ENCODE peak calls at places on chromosomes 5 and 9, in four cellular contexts. M is GM23248, V is astrocyte, G is Peyer's patch. B is an unnamed sample. For H3K4me1, the result is how much of the 10 kb centered on the place peaks cover.

GRCh38 chr5:65185468-65185867 is 296.3 kb downstream of the ADAMTS6 start:
- DNase-seq in V (peak), G (no peak), M (peak), B (no peak)

GRCh38 chr5:140042551-140043507 is at the start of gene NRG2:
- DNase-seq in G (peak), V (peak), M (peak), B (peak)

GRCh38 chr9:90969021-90969675 is 167.5 kb downstream of the SYK start:
- DNase-seq in M (no peak), V (no peak), G (no peak), B (no peak)

GRCh38 chr9:77018058-77019009 is 1.1 kb upstream of the FOXB2 start:
- DNase-seq in V (no peak), M (peak), G (no peak), B (no peak)

GRCh38 chr9:117284414-117284813 is 130.4 kb downstream of the ASTN2 start:
- DNase-seq in M (no peak), V (no peak), G (no peak), B (no peak)

GRCh38 chr5:34524123-34524522 is 132.0 kb upstream of the RAI14 start:
- DNase-seq in G (no peak), M (peak), V (peak), B (no peak)

GRCh38 chr9:79384506-79384905 is 187.3 kb upstream of the TLE4 start:
- DNase-seq in V (peak), M (no peak), G (no peak), B (no peak)

GRCh38 chr5:38997579-38997978 is 76.6 kb downstream of the RICTOR start:
- DNase-seq in V (no peak), G (no peak), M (no peak), B (no peak)

GRCh38 chr5:123429221-123429954 is 6.2 kb upstream of the CEP120 start:
- DNase-seq in G (no peak), M (peak), V (no peak), B (no peak)

GRCh38 chr9:76729980-76730737 is 34.1 kb upstream of the PCA3 start:
- DNase-seq in G (no peak), M (no peak), V (no peak), B (no peak)

GRCh38 chr9:75033789-75034473 is 5.8 kb upstream of the CARNMT1 start:
- DNase-seq in V (no peak), G (no peak), M (no peak), B (no peak)

GRCh38 chr9:81635526-81636279 is 53.6 kb downstream of the TLE1 start:
- DNase-seq in G (no peak), M (peak), V (peak), B (no peak)

GRCh38 chr5:10111575-10111974 is 138.1 kb downstream of the ATPSCKMT start:
- DNase-seq in V (peak), G (no peak), M (peak), B (no peak)

GRCh38 chr9:21454149-21454548 is 13.9 kb downstream of the IFNA1 start:
- DNase-seq in G (no peak), M (peak), V (peak), B (no peak)

GRCh38 chr9:111008148-111009075 is 29.9 kb downstream of the LPAR1 start:
- DNase-seq in G (no peak), V (peak), M (no peak), B (no peak)

GRCh38 chr5:38888023-38888422 is 42.2 kb downstream of the OSMR start:
- DNase-seq in M (no peak), V (no peak), G (no peak), B (no peak)

GRCh38 chr5:155620819-155621410 is 607.4 kb downstream of the KIF4B start:
- DNase-seq in V (no peak), M (no peak), G (no peak), B (no peak)

GRCh38 chr9:20713172-20713571 is 29.1 kb downstream of the FOCAD start:
- DNase-seq in V (no peak), M (no peak), G (no peak), B (no peak)

GRCh38 chr5:167642779-167643517 is 648.5 kb upstream of the WWC1 start:
- DNase-seq in G (no peak), M (peak), V (peak), B (peak)

GRCh38 chr9:114236391-114237138 is 81.2 kb downstream of the COL27A1 start:
- DNase-seq in V (no peak), M (no peak), G (no peak), B (no peak)

GRCh38 chr5:760363-761205 is 23.9 kb downstream of the ZDHHC11B start:
- DNase-seq in G (no peak), V (no peak), M (no peak), B (peak)

DNA sequence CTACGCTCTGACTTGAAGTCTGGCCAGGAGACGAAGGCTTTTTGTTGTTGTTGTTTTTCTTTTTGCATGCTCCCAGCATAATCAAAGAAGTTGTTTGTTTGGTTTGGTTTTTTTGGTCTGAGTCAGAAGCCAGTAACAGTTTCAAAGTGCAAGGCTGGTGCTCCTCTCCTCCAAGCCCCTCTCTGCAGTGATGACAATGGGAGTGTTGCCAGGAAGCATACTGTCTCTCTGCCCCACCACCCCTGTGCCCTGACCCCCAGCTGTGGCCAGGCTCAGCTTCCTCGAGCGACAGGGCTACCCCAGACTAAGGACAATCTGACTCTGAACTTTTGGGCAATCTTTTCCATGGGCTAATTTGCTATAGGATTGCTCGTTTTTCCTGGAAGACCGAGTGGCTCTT is 173.8 kb upstream of the PITX1 start:
- DNase-seq in V (no peak), M (no peak), G (no peak), B (no peak)
- H3K4me1 ChIP-seq in V (under half), M (under half), G (under half), B (under half)

GRCh38 chr9:132939169-132939568 is 5.2 kb downstream of the TSC1 start:
- DNase-seq in M (no peak), V (no peak), G (no peak), B (no peak)
- H3K4me1 ChIP-seq in M (under half), V (under half), G (under half), B (under half)

GRCh38 chr9:133560311-133560710 is 25.8 kb downstream of the ADAMTSL2 start:
- DNase-seq in V (peak), G (no peak), M (no peak), B (no peak)
- H3K4me1 ChIP-seq in V (under half), G (under half), M (under half), B (under half)

GRCh38 chr5:59208468-59208867 is 625.6 kb downstream of the RAB3C start:
- DNase-seq in V (no peak), G (no peak), M (no peak), B (no peak)

GRCh38 chr5:59204114-59204897 is 621.4 kb downstream of the RAB3C start:
- DNase-seq in V (no peak), M (peak), G (no peak), B (no peak)

GRCh38 chr5:59209758-59210359 is 627.0 kb downstream of the RAB3C start:
- DNase-seq in M (no peak), V (peak), G (no peak), B (no peak)

GRCh38 chr5:59206132-59206581 is 623.3 kb downstream of the RAB3C start:
- DNase-seq in G (no peak), M (peak), V (peak), B (no peak)

GRCh38 chr5:59207416-59207815 is 624.5 kb downstream of the RAB3C start:
- DNase-seq in G (no peak), M (no peak), V (no peak), B (no peak)
- H3K4me1 ChIP-seq in G (under half), M (under half), V (under half), B (under half)

DNA sequence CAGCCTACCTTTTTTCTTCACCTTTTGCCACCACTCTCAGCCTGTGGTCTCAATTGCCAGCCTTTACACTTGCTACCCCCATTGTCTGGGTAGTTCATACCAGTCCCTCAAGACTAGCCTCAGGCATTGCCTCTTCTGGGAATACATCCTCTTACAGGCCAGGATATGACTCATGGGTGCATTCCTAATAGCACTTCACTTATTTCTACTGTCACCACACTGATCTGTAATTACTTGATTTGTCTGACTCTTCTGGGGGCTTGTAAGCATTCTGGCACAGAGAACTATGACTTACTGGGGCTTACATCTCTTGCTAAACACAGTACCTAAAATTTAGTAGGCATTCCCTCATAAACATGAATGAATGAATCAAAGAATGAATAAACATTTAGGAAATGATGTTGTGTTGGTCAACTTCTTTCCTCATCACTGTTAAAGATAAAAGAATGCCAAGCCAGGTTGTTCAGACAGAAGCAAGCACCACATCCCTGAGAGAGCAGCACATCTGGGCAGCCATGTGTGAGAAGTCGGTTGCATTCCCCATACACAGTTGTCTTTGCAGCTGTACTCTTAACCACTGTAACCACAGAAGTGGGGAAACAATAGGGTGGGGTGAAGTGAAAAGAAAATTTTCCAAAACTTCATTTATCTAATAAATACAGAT is 27.6 kb downstream of the IL7R start:
- DNase-seq in V (peak), G (no peak), M (peak), B (peak)
- H3K4me1 ChIP-seq in V (under half), G (under half), M (under half), B (under half)

GRCh38 chr5:173891367-173891766 is 3.2 kb downstream of the CPEB4 start:
- DNase-seq in V (no peak), M (no peak), G (no peak), B (no peak)

GRCh38 chr5:173893192-173893561 is 5.0 kb downstream of the CPEB4 start:
- DNase-seq in M (no peak), G (no peak), V (no peak), B (no peak)

GRCh38 chr5:173895766-173896165 is 7.6 kb downstream of the CPEB4 start:
- DNase-seq in M (no peak), V (no peak), G (no peak), B (no peak)

GRCh38 chr5:173901705-173902104 is 13.6 kb downstream of the CPEB4 start:
- DNase-seq in V (no peak), G (no peak), M (no peak), B (no peak)

GRCh38 chr5:173896631-173897030 is 8.5 kb downstream of the CPEB4 start:
- DNase-seq in M (no peak), G (no peak), V (no peak), B (no peak)
- H3K4me1 ChIP-seq in M (under half), G (under half), V (under half), B (under half)

GRCh38 chr5:143031781-143032724 is 261.9 kb downstream of the ARHGAP26 start:
- DNase-seq in M (no peak), V (no peak), G (no peak), B (no peak)

GRCh38 chr5:143030349-143030748 is 260.2 kb downstream of the ARHGAP26 start:
- DNase-seq in G (no peak), M (no peak), V (no peak), B (no peak)

GRCh38 chr5:143026380-143026779 is 256.2 kb downstream of the ARHGAP26 start:
- DNase-seq in V (no peak), G (no peak), M (no peak), B (no peak)

GRCh38 chr5:143025971-143026370 is 255.8 kb downstream of the ARHGAP26 start:
- DNase-seq in V (peak), G (no peak), M (no peak), B (no peak)

DNA sequence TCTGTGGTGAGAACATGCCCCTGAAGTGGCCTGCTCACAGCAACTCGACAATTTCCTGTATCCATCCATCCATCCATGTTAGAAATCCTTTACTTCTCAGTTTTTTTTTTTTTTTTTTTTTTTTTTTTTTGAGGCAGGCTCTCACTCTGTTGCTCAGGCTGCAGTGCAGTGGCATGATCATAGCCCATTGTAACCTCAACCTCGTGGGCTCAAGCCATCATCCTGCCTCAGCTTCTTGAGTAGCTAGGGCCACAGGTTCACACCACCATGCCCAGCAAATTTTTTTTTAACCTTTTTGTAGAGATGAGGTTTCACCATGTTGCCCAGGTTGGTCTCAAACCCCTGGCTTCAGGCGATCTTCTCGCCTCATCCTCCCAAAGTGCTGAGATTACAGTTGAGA is 259.1 kb downstream of the ARHGAP26 start:
- DNase-seq in M (no peak), G (no peak), V (no peak), B (no peak)
- H3K4me1 ChIP-seq in M (under half), G (under half), V (under half), B (under half)

GRCh38 chr5:157389103-157389502 is 70.9 kb upstream of the NIPAL4 start:
- DNase-seq in M (no peak), V (no peak), G (no peak), B (no peak)
- H3K4me1 ChIP-seq in M (half or more), V (half or more), G (under half), B (under half)

DNA sequence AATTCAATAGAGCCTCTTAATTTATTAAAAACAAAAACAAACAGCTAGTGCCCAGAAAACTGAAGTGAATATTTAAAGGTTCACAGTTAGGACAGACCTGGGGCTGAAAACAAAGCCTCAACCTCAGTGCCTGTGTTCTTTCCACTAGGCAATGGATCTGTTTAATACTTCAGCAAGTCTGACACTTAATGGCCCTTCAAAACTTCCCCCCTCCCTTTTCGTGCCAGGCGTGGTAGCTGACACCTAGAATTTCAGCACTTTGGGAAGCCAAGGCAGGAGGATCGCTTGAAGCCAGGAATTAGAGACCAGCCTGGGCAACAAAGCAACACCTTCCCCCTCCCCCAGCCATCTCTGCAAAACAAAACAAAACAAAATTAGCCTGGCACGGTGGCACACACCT is 54.5 kb upstream of the IFNK start:
- DNase-seq in M (no peak), V (no peak), G (no peak), B (no peak)
- H3K4me1 ChIP-seq in M (under half), V (under half), G (under half), B (under half)

DNA sequence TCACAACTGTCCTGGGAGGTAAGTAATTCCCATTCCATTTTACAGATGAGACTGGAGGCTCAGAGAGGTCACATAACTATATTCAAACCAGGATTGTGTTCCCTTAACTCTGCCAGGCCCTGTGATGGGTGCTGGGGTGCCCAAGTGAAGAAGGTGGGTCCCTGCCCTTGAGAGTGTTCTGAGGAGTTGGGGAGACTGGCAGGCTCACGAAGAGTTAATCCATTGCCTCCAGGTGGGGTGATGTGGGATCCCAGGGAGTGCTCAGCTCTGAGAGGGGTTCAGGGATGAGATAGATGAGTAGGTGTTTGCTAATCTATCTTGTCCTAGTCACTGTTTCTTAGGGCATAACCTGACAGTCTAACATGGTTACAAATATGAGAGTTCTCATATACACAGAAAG is 36.7 kb downstream of the GSN start:
- DNase-seq in V (no peak), G (no peak), M (no peak), B (no peak)
- H3K4me1 ChIP-seq in V (under half), G (under half), M (under half), B (under half)